ENCODE peak calls at places on chromosomes 13 and 19, in four cellular contexts. T, A, W and P are unnamed samples. For H3K27me3, the result is how much of the 10 kb centered on the place peaks cover.

GRCh38 chr13:46339035-46339666 is 47.9 kb downstream of the RUBCNL start:
- DNase-seq in T (no peak), A (peak), W (peak), P (no peak)

GRCh38 chr19:8180018-8180417 is 29.2 kb upstream of the CERS4 start:
- DNase-seq in T (no peak), A (no peak), W (no peak), P (no peak)

GRCh38 chr13:22592515-22592914 is 588.3 kb upstream of the SGCG start:
- DNase-seq in T (no peak), A (peak), W (peak), P (no peak)

GRCh38 chr13:79540504-79540903 is 59.5 kb downstream of the NDFIP2 start:
- DNase-seq in T (no peak), A (no peak), W (no peak), P (no peak)

GRCh38 chr13:113349050-113349449 is 14.9 kb downstream of the GRTP1 start:
- DNase-seq in T (no peak), A (no peak), W (no peak), P (no peak)

GRCh38 chr13:98482476-98483444 is 94.1 kb downstream of the STK24 start:
- DNase-seq in T (peak), A (peak), W (peak), P (no peak)

GRCh38 chr13:33169273-33169980 is 116.1 kb downstream of the STARD13 start:
- DNase-seq in T (no peak), A (peak), W (peak), P (no peak)

GRCh38 chr13:92807343-92807742 is 419.3 kb upstream of the GPC6 start:
- DNase-seq in T (no peak), A (no peak), W (peak), P (no peak)

GRCh38 chr13:97749174-97749573 is 204.3 kb upstream of the IPO5 start:
- DNase-seq in T (no peak), A (peak), W (no peak), P (no peak)

GRCh38 chr13:56198350-56198749 is 942.4 kb upstream of the PRR20A start:
- DNase-seq in T (no peak), A (no peak), W (no peak), P (no peak)

GRCh38 chr13:51262501-51263211 is 40.5 kb downstream of the FAM124A start:
- DNase-seq in T (peak), A (no peak), W (no peak), P (no peak)

GRCh38 chr13:53151692-53152421 is 123.2 kb downstream of the OLFM4 start:
- DNase-seq in T (peak), A (peak), W (peak), P (peak)

GRCh38 chr19:5024282-5024681 is 55.4 kb downstream of the KDM4B start:
- DNase-seq in T (no peak), A (no peak), W (no peak), P (no peak)

GRCh38 chr19:17686592-17687042 is 1.5 kb downstream of the UNC13A start:
- DNase-seq in T (peak), A (peak), W (no peak), P (no peak)

GRCh38 chr13:109745702-109746101 is 40.7 kb downstream of the IRS2 start:
- DNase-seq in T (no peak), A (no peak), W (no peak), P (no peak)

GRCh38 chr13:111177081-111177711 is 62.1 kb downstream of the ARHGEF7 start:
- DNase-seq in T (no peak), A (no peak), W (peak), P (no peak)

GRCh38 chr13:91154553-91154952 is 192.9 kb upstream of the MIR17HG start:
- DNase-seq in T (no peak), A (no peak), W (no peak), P (no peak)

GRCh38 chr19:29596080-29596479 is 10.0 kb upstream of the POP4 start:
- DNase-seq in T (no peak), A (no peak), W (no peak), P (no peak)

GRCh38 chr13:52395704-52396103 is 10.3 kb downstream of the THSD1 start:
- DNase-seq in T (no peak), A (no peak), W (no peak), P (no peak)

DNA sequence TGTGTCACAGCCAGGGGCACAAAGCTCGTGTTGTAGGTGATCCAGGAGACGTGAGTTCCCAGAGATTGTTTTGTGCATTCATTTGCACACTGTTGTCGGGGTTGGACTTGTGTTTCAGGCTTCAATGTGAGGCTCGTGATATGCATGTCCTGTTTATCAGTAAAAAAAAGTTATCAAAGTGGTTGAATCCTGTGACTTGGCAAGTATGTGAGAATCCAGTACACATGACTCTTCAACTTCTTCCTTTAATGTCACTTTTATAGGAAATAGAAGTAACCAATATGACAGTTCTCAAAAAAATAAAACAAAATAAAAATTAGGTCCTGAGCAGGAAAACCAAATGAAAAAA is 9.5 kb downstream of the SIGLEC8 start:
- DNase-seq in T (no peak), A (no peak), W (no peak), P (no peak)
- H2AFZ ChIP-seq in T (no peak), A (no peak), W (no peak), P (no peak)

GRCh38 chr19:46017095-46017429 is 5.8 kb downstream of the PGLYRP1 start:
- DNase-seq in T (no peak), A (no peak), W (no peak), P (no peak)

GRCh38 chr19:46015080-46015960 is 7.5 kb downstream of the PGLYRP1 start:
- DNase-seq in T (peak), A (peak), W (peak), P (peak)

GRCh38 chr19:46016426-46017094 is 6.3 kb downstream of the PGLYRP1 start:
- DNase-seq in T (peak), A (peak), W (peak), P (peak)

GRCh38 chr19:46014534-46014933 is 8.3 kb downstream of the PGLYRP1 start:
- DNase-seq in T (no peak), A (no peak), W (no peak), P (peak)

DNA sequence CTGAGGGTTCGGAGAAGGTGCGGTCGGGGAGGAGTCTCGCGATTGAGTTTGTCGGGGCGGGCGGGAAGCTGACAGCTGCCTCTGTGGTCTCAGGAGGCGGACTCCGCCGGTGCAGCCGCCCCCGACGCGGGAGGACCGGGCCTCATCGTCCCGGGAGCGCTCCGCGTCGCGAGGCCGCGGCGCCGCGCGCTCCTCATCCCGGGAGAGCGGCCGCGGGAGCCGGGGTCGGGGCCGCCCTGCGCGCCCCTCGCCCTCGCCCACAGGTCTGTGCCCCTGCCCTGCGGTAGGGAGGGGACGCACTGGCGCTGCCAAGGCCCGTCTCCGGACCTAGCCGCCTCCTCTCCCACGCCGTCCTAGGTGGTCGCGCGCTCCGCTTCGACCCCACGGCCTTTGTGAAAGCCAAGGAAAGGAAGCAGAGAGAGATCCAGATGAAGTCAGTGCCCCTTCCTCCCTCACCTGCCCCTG is 6.9 kb downstream of the PGLYRP1 start:
- DNase-seq in T (peak), A (peak), W (no peak), P (no peak)
- H3K27me3 ChIP-seq in T (under half), A (under half), W (under half), P (under half)

DNA sequence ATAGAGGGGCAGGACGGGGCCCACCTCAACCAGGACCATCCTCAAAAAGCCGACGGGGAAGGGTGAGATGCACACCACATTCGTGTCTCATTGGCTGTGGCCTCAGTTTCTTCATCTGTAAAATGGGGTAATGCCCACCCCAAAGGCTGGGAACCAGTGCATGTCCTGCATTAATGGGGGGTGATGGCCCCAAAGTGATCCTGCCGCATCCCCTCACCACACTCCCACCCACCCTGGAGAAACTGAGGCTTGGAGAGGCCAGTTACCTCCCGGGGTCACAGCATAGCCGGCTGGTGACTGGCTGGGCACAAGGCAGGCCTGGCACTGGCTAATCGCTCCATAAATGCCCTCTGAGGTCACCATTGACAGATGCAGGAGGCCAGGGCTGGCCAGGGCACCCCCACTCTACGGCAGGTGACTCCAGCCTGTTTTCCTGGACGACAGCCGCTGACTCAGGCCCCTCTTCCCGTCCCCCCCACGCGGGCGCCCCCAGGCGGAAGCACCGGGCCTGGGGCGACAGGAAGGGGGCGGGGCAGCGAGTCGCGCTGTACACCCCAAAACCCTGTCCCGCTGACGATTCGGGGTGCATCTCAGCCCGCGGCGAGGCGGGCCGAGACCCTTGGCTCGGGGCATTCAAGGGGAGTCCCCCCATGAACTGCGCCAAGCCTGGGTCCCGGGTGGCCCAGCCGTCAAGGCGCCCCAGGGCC is 483 bp upstream of the MIDN start:
- DNase-seq in T (peak), A (peak), W (peak), P (no peak)
- H2AFZ ChIP-seq in T (no peak), A (no peak), W (no peak), P (no peak)

GRCh38 chr13:50033696-50034095 is 18.5 kb downstream of the KCNRG start:
- DNase-seq in T (no peak), A (peak), W (peak), P (no peak)

GRCh38 chr13:50038266-50038665 is 23.0 kb downstream of the KCNRG start:
- DNase-seq in T (no peak), A (no peak), W (no peak), P (no peak)

DNA sequence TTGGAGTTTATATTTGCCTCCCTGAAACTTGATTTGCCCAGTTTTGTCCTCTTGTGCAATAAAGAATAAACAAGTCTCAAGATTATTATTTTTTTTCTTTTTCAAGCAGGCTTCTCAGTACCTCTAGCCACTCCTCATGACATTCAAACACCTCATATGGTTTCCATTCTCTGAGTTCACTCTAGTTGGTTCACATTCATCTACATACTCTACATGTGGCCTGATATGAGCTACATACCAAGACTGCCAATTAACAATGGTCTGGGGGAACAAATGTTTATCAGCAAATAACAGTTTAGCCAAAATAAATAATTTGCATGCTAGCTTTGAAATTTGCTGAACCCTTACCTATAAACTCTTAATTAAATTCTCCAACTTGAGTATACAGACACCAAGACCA is 22.5 kb downstream of the KCNRG start:
- DNase-seq in T (no peak), A (no peak), W (no peak), P (no peak)
- H3K27me3 ChIP-seq in T (under half), A (under half), W (under half), P (under half)

DNA sequence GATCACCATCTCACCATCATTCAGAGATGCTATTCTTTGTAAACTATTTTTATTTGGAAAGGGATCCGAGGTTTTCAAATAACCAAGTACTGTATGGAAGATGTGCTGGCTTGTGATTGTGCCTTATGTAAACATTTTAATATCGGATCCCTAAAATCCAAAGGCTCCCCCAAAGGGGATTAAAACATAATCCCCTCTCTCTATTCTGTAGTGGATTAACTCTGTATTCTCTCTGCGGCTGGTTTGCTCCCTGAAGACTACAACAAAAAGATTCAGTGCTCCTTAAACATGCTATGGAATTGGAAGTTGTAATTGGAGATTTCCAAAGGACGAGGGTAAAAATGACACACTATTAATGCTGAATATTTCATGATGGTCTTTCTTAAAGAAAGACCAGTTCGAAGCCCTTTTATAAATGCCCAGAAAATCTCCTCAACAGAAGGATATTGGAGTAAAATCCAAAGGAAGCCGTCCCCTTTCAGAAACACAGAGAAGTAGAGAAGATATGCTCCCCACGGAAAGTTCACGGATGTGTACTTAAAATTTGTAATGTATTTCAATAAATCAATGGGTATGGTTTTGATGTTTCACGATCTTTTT is 6.6 kb downstream of the MAB21L1 start:
- DNase-seq in T (peak), A (peak), W (no peak), P (no peak)
- H2AFZ ChIP-seq in T (no peak), A (peak), W (no peak), P (peak)

GRCh38 chr19:50202962-50203280 is 501 bp upstream of the MYH14 start:
- DNase-seq in T (no peak), A (no peak), W (no peak), P (no peak)

GRCh38 chr19:50205681-50206138 is 2.3 kb downstream of the MYH14 start:
- DNase-seq in T (peak), A (no peak), W (no peak), P (no peak)

GRCh38 chr19:50204811-50205675 is 1.6 kb downstream of the MYH14 start:
- DNase-seq in T (peak), A (no peak), W (no peak), P (peak)

GRCh38 chr19:50203281-50204080 is at the start of gene MYH14:
- DNase-seq in T (peak), A (peak), W (no peak), P (peak)

GRCh38 chr19:50204081-50204428 is 633 bp downstream of the MYH14 start:
- DNase-seq in T (no peak), A (no peak), W (no peak), P (no peak)
- H3K27me3 ChIP-seq in T (half or more), A (under half), W (under half), P (under half)

DNA sequence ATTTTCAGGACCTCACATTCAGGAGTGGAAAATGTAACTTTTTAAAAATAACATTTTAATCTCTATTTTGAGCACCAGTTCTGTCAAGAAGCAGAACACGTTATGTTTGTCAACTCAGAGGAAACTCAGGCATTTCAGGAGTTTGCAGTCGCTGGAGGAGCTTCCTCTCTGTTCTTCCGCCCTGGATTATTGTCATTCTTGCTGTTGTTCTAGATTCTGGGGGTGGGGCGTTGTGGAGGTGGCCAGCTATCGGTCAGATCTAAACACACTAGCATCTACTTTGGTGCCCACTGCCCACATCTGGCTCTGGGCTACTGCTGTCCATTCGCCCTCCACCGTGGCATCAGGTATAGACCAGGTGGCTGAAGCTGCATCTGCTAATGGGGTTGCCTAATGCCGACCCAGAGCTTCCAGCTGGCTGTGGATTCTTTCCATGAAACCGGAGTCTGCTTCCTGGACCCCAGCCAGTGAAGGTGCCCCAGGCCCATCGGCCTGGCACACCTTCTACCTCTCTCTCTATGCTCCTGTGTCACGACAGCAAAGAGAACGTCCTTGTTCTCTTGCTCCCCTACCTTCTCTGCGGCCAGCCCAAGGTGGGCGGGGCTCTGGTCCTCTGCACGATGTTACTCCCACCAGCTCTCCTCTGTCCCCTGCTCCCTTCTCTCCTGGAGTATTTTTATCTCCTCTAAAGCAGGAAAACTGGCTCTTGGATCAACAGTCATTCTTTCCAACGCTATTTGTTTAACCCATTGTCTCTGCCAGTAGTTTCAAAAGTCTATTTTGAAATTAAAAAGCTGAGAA is 36.6 kb upstream of the DGKH start:
- DNase-seq in T (peak), A (no peak), W (no peak), P (no peak)
- H2AFZ ChIP-seq in T (peak), A (no peak), W (peak), P (peak)

GRCh38 chr19:3026768-3027167 is 2.3 kb downstream of the TLE2 start:
- DNase-seq in T (no peak), A (no peak), W (no peak), P (no peak)

GRCh38 chr19:3025516-3025890 is 3.6 kb downstream of the TLE2 start:
- DNase-seq in T (no peak), A (no peak), W (no peak), P (no peak)

GRCh38 chr19:3027292-3027691 is 1.8 kb downstream of the TLE2 start:
- DNase-seq in T (no peak), A (no peak), W (no peak), P (no peak)

GRCh38 chr19:3024509-3024869 is 4.6 kb downstream of the TLE2 start:
- DNase-seq in T (no peak), A (no peak), W (no peak), P (no peak)

DNA sequence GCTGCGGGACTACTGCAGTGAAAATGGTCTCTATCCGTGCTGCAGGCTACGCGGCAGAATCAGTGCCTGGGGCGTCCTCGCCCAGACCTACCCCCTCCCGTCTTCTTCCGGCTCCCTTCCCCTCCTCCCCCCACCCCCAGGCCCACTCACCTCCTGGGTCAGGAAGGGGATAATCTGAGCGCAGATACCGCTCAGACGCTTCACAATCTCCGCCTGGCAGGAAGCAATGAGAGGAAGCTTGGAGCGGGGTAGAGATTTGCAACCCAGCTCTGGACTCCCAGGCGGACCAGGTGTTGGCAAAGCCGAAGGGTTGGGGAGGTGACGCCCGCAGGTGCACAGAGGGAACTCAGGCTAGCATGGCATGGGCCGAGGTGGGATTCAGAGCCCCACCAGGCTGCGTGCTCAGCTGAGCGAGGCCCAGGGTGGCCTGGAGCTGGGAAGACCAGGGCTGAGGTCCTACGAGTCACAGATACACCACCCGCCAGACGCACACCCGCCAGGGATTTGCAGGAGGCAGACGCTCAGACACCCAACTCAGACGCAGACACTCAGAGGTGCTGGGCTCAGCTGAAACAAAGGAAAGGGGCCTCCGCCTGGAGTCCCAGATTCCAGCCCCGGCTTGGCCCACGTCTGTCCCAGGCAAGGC is 4.1 kb downstream of the TLE2 start:
- DNase-seq in T (peak), A (no peak), W (no peak), P (no peak)
- H3K27me3 ChIP-seq in T (half or more), A (under half), W (under half), P (under half)